ENCODE peak calls at places on chromosomes 2 and 18, in ten cellular contexts. One of them, this sample, is unnamed.

GRCh38 chr2:191857406-191857805 is 10.5 kb upstream of the CAVIN2 start:
- DNase-seq in activated CD8-positive, alpha-beta T cell treated with anti-CD3 and anti-CD28 coated beads, Interleukin-2, amount 10 ng/mL, durations not matched to agents 7 days and 5 days: no peak
- DNase-seq in anterior cingulate cortex: no peak
- DNase-seq in non-pigmented ciliary epithelial cell: no peak
- DNase-seq in GM23248: peak
- DNase-seq in Peyer's patch: no peak
- DNase-seq in H7: no peak
- DNase-seq in ecto neural progenitor cell: no peak
- DNase-seq in NCI-H1105 treated with DMSO at 0.1 percent for 48 hours: no peak
- DNase-seq in stimulated activated CD8-positive, alpha-beta memory T cell treated with anti-CD3 and anti-CD28 coated beads, Interleukin-7, amount 100 ng/mL, for 1 hour: no peak
- DNase-seq in this sample: peak

GRCh38 chr2:72980535-72981217 is 63.4 kb downstream of the EMX1 start:
- DNase-seq in ecto neural progenitor cell: no peak
- DNase-seq in anterior cingulate cortex: no peak
- DNase-seq in activated CD8-positive, alpha-beta T cell treated with anti-CD3 and anti-CD28 coated beads, Interleukin-2, amount 10 ng/mL, durations not matched to agents 7 days and 5 days: no peak
- DNase-seq in GM23248: peak
- DNase-seq in non-pigmented ciliary epithelial cell: no peak
- DNase-seq in stimulated activated CD8-positive, alpha-beta memory T cell treated with anti-CD3 and anti-CD28 coated beads, Interleukin-7, amount 100 ng/mL, for 1 hour: no peak
- DNase-seq in Peyer's patch: peak
- DNase-seq in H7: peak
- DNase-seq in NCI-H1105 treated with DMSO at 0.1 percent for 48 hours: no peak
- DNase-seq in this sample: peak

GRCh38 chr2:98769784-98770183 is 38.9 kb upstream of the MGAT4A start:
- DNase-seq in H7: peak
- DNase-seq in Peyer's patch: no peak
- DNase-seq in stimulated activated CD8-positive, alpha-beta memory T cell treated with anti-CD3 and anti-CD28 coated beads, Interleukin-7, amount 100 ng/mL, for 1 hour: no peak
- DNase-seq in activated CD8-positive, alpha-beta T cell treated with anti-CD3 and anti-CD28 coated beads, Interleukin-2, amount 10 ng/mL, durations not matched to agents 7 days and 5 days: peak
- DNase-seq in anterior cingulate cortex: no peak
- DNase-seq in NCI-H1105 treated with DMSO at 0.1 percent for 48 hours: peak
- DNase-seq in GM23248: no peak
- DNase-seq in ecto neural progenitor cell: no peak
- DNase-seq in non-pigmented ciliary epithelial cell: no peak
- DNase-seq in this sample: no peak

GRCh38 chr2:66702251-66702745 is 267.4 kb downstream of the MEIS1 start:
- DNase-seq in ecto neural progenitor cell: no peak
- DNase-seq in activated CD8-positive, alpha-beta T cell treated with anti-CD3 and anti-CD28 coated beads, Interleukin-2, amount 10 ng/mL, durations not matched to agents 7 days and 5 days: no peak
- DNase-seq in anterior cingulate cortex: no peak
- DNase-seq in stimulated activated CD8-positive, alpha-beta memory T cell treated with anti-CD3 and anti-CD28 coated beads, Interleukin-7, amount 100 ng/mL, for 1 hour: no peak
- DNase-seq in Peyer's patch: no peak
- DNase-seq in H7: no peak
- DNase-seq in GM23248: no peak
- DNase-seq in non-pigmented ciliary epithelial cell: no peak
- DNase-seq in NCI-H1105 treated with DMSO at 0.1 percent for 48 hours: no peak
- DNase-seq in this sample: no peak

GRCh38 chr2:43985359-43985758 is 10.4 kb downstream of the LRPPRC start:
- DNase-seq in anterior cingulate cortex: no peak
- DNase-seq in NCI-H1105 treated with DMSO at 0.1 percent for 48 hours: no peak
- DNase-seq in GM23248: no peak
- DNase-seq in H7: no peak
- DNase-seq in stimulated activated CD8-positive, alpha-beta memory T cell treated with anti-CD3 and anti-CD28 coated beads, Interleukin-7, amount 100 ng/mL, for 1 hour: no peak
- DNase-seq in ecto neural progenitor cell: no peak
- DNase-seq in Peyer's patch: no peak
- DNase-seq in activated CD8-positive, alpha-beta T cell treated with anti-CD3 and anti-CD28 coated beads, Interleukin-2, amount 10 ng/mL, durations not matched to agents 7 days and 5 days: no peak
- DNase-seq in non-pigmented ciliary epithelial cell: no peak
- DNase-seq in this sample: no peak

GRCh38 chr2:235268535-235268934 is 225.3 kb upstream of the AGAP1 start:
- DNase-seq in activated CD8-positive, alpha-beta T cell treated with anti-CD3 and anti-CD28 coated beads, Interleukin-2, amount 10 ng/mL, durations not matched to agents 7 days and 5 days: no peak
- DNase-seq in GM23248: peak
- DNase-seq in NCI-H1105 treated with DMSO at 0.1 percent for 48 hours: no peak
- DNase-seq in ecto neural progenitor cell: no peak
- DNase-seq in non-pigmented ciliary epithelial cell: peak
- DNase-seq in H7: no peak
- DNase-seq in stimulated activated CD8-positive, alpha-beta memory T cell treated with anti-CD3 and anti-CD28 coated beads, Interleukin-7, amount 100 ng/mL, for 1 hour: no peak
- DNase-seq in Peyer's patch: no peak
- DNase-seq in anterior cingulate cortex: no peak
- DNase-seq in this sample: no peak

GRCh38 chr2:84546551-84546950 is 30.3 kb downstream of the DNAH6 start:
- DNase-seq in stimulated activated CD8-positive, alpha-beta memory T cell treated with anti-CD3 and anti-CD28 coated beads, Interleukin-7, amount 100 ng/mL, for 1 hour: no peak
- DNase-seq in ecto neural progenitor cell: no peak
- DNase-seq in NCI-H1105 treated with DMSO at 0.1 percent for 48 hours: no peak
- DNase-seq in Peyer's patch: no peak
- DNase-seq in activated CD8-positive, alpha-beta T cell treated with anti-CD3 and anti-CD28 coated beads, Interleukin-2, amount 10 ng/mL, durations not matched to agents 7 days and 5 days: no peak
- DNase-seq in GM23248: no peak
- DNase-seq in anterior cingulate cortex: no peak
- DNase-seq in non-pigmented ciliary epithelial cell: no peak
- DNase-seq in H7: no peak
- DNase-seq in this sample: no peak

GRCh38 chr18:13289501-13290205 is 71.1 kb downstream of the LDLRAD4 start:
- DNase-seq in NCI-H1105 treated with DMSO at 0.1 percent for 48 hours: no peak
- DNase-seq in activated CD8-positive, alpha-beta T cell treated with anti-CD3 and anti-CD28 coated beads, Interleukin-2, amount 10 ng/mL, durations not matched to agents 7 days and 5 days: no peak
- DNase-seq in GM23248: peak
- DNase-seq in stimulated activated CD8-positive, alpha-beta memory T cell treated with anti-CD3 and anti-CD28 coated beads, Interleukin-7, amount 100 ng/mL, for 1 hour: no peak
- DNase-seq in anterior cingulate cortex: no peak
- DNase-seq in Peyer's patch: no peak
- DNase-seq in H7: peak
- DNase-seq in ecto neural progenitor cell: no peak
- DNase-seq in non-pigmented ciliary epithelial cell: no peak
- DNase-seq in this sample: no peak

GRCh38 chr18:2932247-2933181 is 80.4 kb downstream of the LPIN2 start:
- DNase-seq in activated CD8-positive, alpha-beta T cell treated with anti-CD3 and anti-CD28 coated beads, Interleukin-2, amount 10 ng/mL, durations not matched to agents 7 days and 5 days: peak
- DNase-seq in ecto neural progenitor cell: no peak
- DNase-seq in Peyer's patch: no peak
- DNase-seq in stimulated activated CD8-positive, alpha-beta memory T cell treated with anti-CD3 and anti-CD28 coated beads, Interleukin-7, amount 100 ng/mL, for 1 hour: no peak
- DNase-seq in GM23248: peak
- DNase-seq in H7: peak
- DNase-seq in NCI-H1105 treated with DMSO at 0.1 percent for 48 hours: peak
- DNase-seq in non-pigmented ciliary epithelial cell: no peak
- DNase-seq in anterior cingulate cortex: no peak
- DNase-seq in this sample: peak

GRCh38 chr2:8653485-8653884 is 28.4 kb upstream of the ID2 start:
- DNase-seq in NCI-H1105 treated with DMSO at 0.1 percent for 48 hours: no peak
- DNase-seq in anterior cingulate cortex: peak
- DNase-seq in stimulated activated CD8-positive, alpha-beta memory T cell treated with anti-CD3 and anti-CD28 coated beads, Interleukin-7, amount 100 ng/mL, for 1 hour: no peak
- DNase-seq in Peyer's patch: no peak
- DNase-seq in GM23248: no peak
- DNase-seq in non-pigmented ciliary epithelial cell: no peak
- DNase-seq in activated CD8-positive, alpha-beta T cell treated with anti-CD3 and anti-CD28 coated beads, Interleukin-2, amount 10 ng/mL, durations not matched to agents 7 days and 5 days: no peak
- DNase-seq in ecto neural progenitor cell: no peak
- DNase-seq in H7: no peak
- DNase-seq in this sample: no peak

GRCh38 chr2:197909377-197909776 is 105.0 kb downstream of the PLCL1 start:
- DNase-seq in anterior cingulate cortex: no peak
- DNase-seq in NCI-H1105 treated with DMSO at 0.1 percent for 48 hours: no peak
- DNase-seq in stimulated activated CD8-positive, alpha-beta memory T cell treated with anti-CD3 and anti-CD28 coated beads, Interleukin-7, amount 100 ng/mL, for 1 hour: no peak
- DNase-seq in ecto neural progenitor cell: no peak
- DNase-seq in activated CD8-positive, alpha-beta T cell treated with anti-CD3 and anti-CD28 coated beads, Interleukin-2, amount 10 ng/mL, durations not matched to agents 7 days and 5 days: no peak
- DNase-seq in GM23248: peak
- DNase-seq in Peyer's patch: no peak
- DNase-seq in non-pigmented ciliary epithelial cell: no peak
- DNase-seq in H7: no peak
- DNase-seq in this sample: no peak

GRCh38 chr2:220434365-220434764 is 806.9 kb downstream of the SLC4A3 start:
- DNase-seq in GM23248: peak
- DNase-seq in NCI-H1105 treated with DMSO at 0.1 percent for 48 hours: no peak
- DNase-seq in ecto neural progenitor cell: no peak
- DNase-seq in Peyer's patch: no peak
- DNase-seq in activated CD8-positive, alpha-beta T cell treated with anti-CD3 and anti-CD28 coated beads, Interleukin-2, amount 10 ng/mL, durations not matched to agents 7 days and 5 days: no peak
- DNase-seq in stimulated activated CD8-positive, alpha-beta memory T cell treated with anti-CD3 and anti-CD28 coated beads, Interleukin-7, amount 100 ng/mL, for 1 hour: no peak
- DNase-seq in non-pigmented ciliary epithelial cell: peak
- DNase-seq in anterior cingulate cortex: no peak
- DNase-seq in H7: no peak
- DNase-seq in this sample: peak

GRCh38 chr2:169351725-169352124 is 10.6 kb downstream of the LRP2 start:
- DNase-seq in activated CD8-positive, alpha-beta T cell treated with anti-CD3 and anti-CD28 coated beads, Interleukin-2, amount 10 ng/mL, durations not matched to agents 7 days and 5 days: no peak
- DNase-seq in ecto neural progenitor cell: no peak
- DNase-seq in GM23248: no peak
- DNase-seq in stimulated activated CD8-positive, alpha-beta memory T cell treated with anti-CD3 and anti-CD28 coated beads, Interleukin-7, amount 100 ng/mL, for 1 hour: no peak
- DNase-seq in non-pigmented ciliary epithelial cell: no peak
- DNase-seq in H7: no peak
- DNase-seq in Peyer's patch: no peak
- DNase-seq in NCI-H1105 treated with DMSO at 0.1 percent for 48 hours: no peak
- DNase-seq in anterior cingulate cortex: no peak
- DNase-seq in this sample: no peak

GRCh38 chr2:122515731-122516130 is 760.3 kb downstream of the TSN start:
- DNase-seq in non-pigmented ciliary epithelial cell: no peak
- DNase-seq in activated CD8-positive, alpha-beta T cell treated with anti-CD3 and anti-CD28 coated beads, Interleukin-2, amount 10 ng/mL, durations not matched to agents 7 days and 5 days: no peak
- DNase-seq in H7: no peak
- DNase-seq in GM23248: no peak
- DNase-seq in Peyer's patch: no peak
- DNase-seq in anterior cingulate cortex: no peak
- DNase-seq in NCI-H1105 treated with DMSO at 0.1 percent for 48 hours: no peak
- DNase-seq in ecto neural progenitor cell: no peak
- DNase-seq in stimulated activated CD8-positive, alpha-beta memory T cell treated with anti-CD3 and anti-CD28 coated beads, Interleukin-7, amount 100 ng/mL, for 1 hour: no peak
- DNase-seq in this sample: no peak

GRCh38 chr2:30768036-30768686 is 39.1 kb downstream of the CAPN13 start:
- DNase-seq in ecto neural progenitor cell: peak
- DNase-seq in activated CD8-positive, alpha-beta T cell treated with anti-CD3 and anti-CD28 coated beads, Interleukin-2, amount 10 ng/mL, durations not matched to agents 7 days and 5 days: no peak
- DNase-seq in NCI-H1105 treated with DMSO at 0.1 percent for 48 hours: no peak
- DNase-seq in anterior cingulate cortex: no peak
- DNase-seq in H7: no peak
- DNase-seq in GM23248: no peak
- DNase-seq in Peyer's patch: no peak
- DNase-seq in non-pigmented ciliary epithelial cell: no peak
- DNase-seq in stimulated activated CD8-positive, alpha-beta memory T cell treated with anti-CD3 and anti-CD28 coated beads, Interleukin-7, amount 100 ng/mL, for 1 hour: no peak
- DNase-seq in this sample: no peak

GRCh38 chr2:38315707-38316333 is 61.3 kb downstream of the ATL2 start:
- DNase-seq in stimulated activated CD8-positive, alpha-beta memory T cell treated with anti-CD3 and anti-CD28 coated beads, Interleukin-7, amount 100 ng/mL, for 1 hour: no peak
- DNase-seq in Peyer's patch: no peak
- DNase-seq in activated CD8-positive, alpha-beta T cell treated with anti-CD3 and anti-CD28 coated beads, Interleukin-2, amount 10 ng/mL, durations not matched to agents 7 days and 5 days: peak
- DNase-seq in NCI-H1105 treated with DMSO at 0.1 percent for 48 hours: peak
- DNase-seq in H7: peak
- DNase-seq in anterior cingulate cortex: no peak
- DNase-seq in non-pigmented ciliary epithelial cell: no peak
- DNase-seq in GM23248: peak
- DNase-seq in ecto neural progenitor cell: no peak
- DNase-seq in this sample: peak

GRCh38 chr18:40553029-40553428 is 1402.0 kb upstream of the PIK3C3 start:
- DNase-seq in Peyer's patch: no peak
- DNase-seq in H7: no peak
- DNase-seq in GM23248: no peak
- DNase-seq in NCI-H1105 treated with DMSO at 0.1 percent for 48 hours: no peak
- DNase-seq in anterior cingulate cortex: no peak
- DNase-seq in stimulated activated CD8-positive, alpha-beta memory T cell treated with anti-CD3 and anti-CD28 coated beads, Interleukin-7, amount 100 ng/mL, for 1 hour: no peak
- DNase-seq in ecto neural progenitor cell: no peak
- DNase-seq in activated CD8-positive, alpha-beta T cell treated with anti-CD3 and anti-CD28 coated beads, Interleukin-2, amount 10 ng/mL, durations not matched to agents 7 days and 5 days: no peak
- DNase-seq in non-pigmented ciliary epithelial cell: no peak
- DNase-seq in this sample: no peak

GRCh38 chr2:110116033-110116710 is 550 bp upstream of the MALL start:
- DNase-seq in NCI-H1105 treated with DMSO at 0.1 percent for 48 hours: no peak
- DNase-seq in H7: peak
- DNase-seq in ecto neural progenitor cell: peak
- DNase-seq in Peyer's patch: no peak
- DNase-seq in GM23248: peak
- DNase-seq in stimulated activated CD8-positive, alpha-beta memory T cell treated with anti-CD3 and anti-CD28 coated beads, Interleukin-7, amount 100 ng/mL, for 1 hour: no peak
- DNase-seq in anterior cingulate cortex: no peak
- DNase-seq in activated CD8-positive, alpha-beta T cell treated with anti-CD3 and anti-CD28 coated beads, Interleukin-2, amount 10 ng/mL, durations not matched to agents 7 days and 5 days: no peak
- DNase-seq in non-pigmented ciliary epithelial cell: no peak
- DNase-seq in this sample: no peak

GRCh38 chr2:53490659-53491058 is 276.9 kb upstream of the CHAC2 start:
- DNase-seq in ecto neural progenitor cell: peak
- DNase-seq in NCI-H1105 treated with DMSO at 0.1 percent for 48 hours: peak
- DNase-seq in activated CD8-positive, alpha-beta T cell treated with anti-CD3 and anti-CD28 coated beads, Interleukin-2, amount 10 ng/mL, durations not matched to agents 7 days and 5 days: no peak
- DNase-seq in anterior cingulate cortex: peak
- DNase-seq in GM23248: peak
- DNase-seq in non-pigmented ciliary epithelial cell: peak
- DNase-seq in H7: no peak
- DNase-seq in stimulated activated CD8-positive, alpha-beta memory T cell treated with anti-CD3 and anti-CD28 coated beads, Interleukin-7, amount 100 ng/mL, for 1 hour: no peak
- DNase-seq in Peyer's patch: no peak
- DNase-seq in this sample: no peak

GRCh38 chr2:158686166-158686792 is 108.8 kb upstream of the DAPL1 start:
- DNase-seq in H7: no peak
- DNase-seq in GM23248: peak
- DNase-seq in Peyer's patch: no peak
- DNase-seq in anterior cingulate cortex: peak
- DNase-seq in non-pigmented ciliary epithelial cell: no peak
- DNase-seq in stimulated activated CD8-positive, alpha-beta memory T cell treated with anti-CD3 and anti-CD28 coated beads, Interleukin-7, amount 100 ng/mL, for 1 hour: no peak
- DNase-seq in ecto neural progenitor cell: no peak
- DNase-seq in activated CD8-positive, alpha-beta T cell treated with anti-CD3 and anti-CD28 coated beads, Interleukin-2, amount 10 ng/mL, durations not matched to agents 7 days and 5 days: no peak
- DNase-seq in NCI-H1105 treated with DMSO at 0.1 percent for 48 hours: no peak
- DNase-seq in this sample: no peak

GRCh38 chr2:239245107-239245506 is 155.7 kb downstream of the HDAC4 start:
- DNase-seq in activated CD8-positive, alpha-beta T cell treated with anti-CD3 and anti-CD28 coated beads, Interleukin-2, amount 10 ng/mL, durations not matched to agents 7 days and 5 days: no peak
- DNase-seq in NCI-H1105 treated with DMSO at 0.1 percent for 48 hours: no peak
- DNase-seq in ecto neural progenitor cell: no peak
- DNase-seq in stimulated activated CD8-positive, alpha-beta memory T cell treated with anti-CD3 and anti-CD28 coated beads, Interleukin-7, amount 100 ng/mL, for 1 hour: no peak
- DNase-seq in anterior cingulate cortex: no peak
- DNase-seq in GM23248: no peak
- DNase-seq in Peyer's patch: no peak
- DNase-seq in H7: no peak
- DNase-seq in non-pigmented ciliary epithelial cell: no peak
- DNase-seq in this sample: no peak

GRCh38 chr2:241752689-241753276 is 18.4 kb downstream of the D2HGDH start:
- DNase-seq in GM23248: no peak
- DNase-seq in Peyer's patch: no peak
- DNase-seq in H7: no peak
- DNase-seq in stimulated activated CD8-positive, alpha-beta memory T cell treated with anti-CD3 and anti-CD28 coated beads, Interleukin-7, amount 100 ng/mL, for 1 hour: no peak
- DNase-seq in non-pigmented ciliary epithelial cell: no peak
- DNase-seq in ecto neural progenitor cell: no peak
- DNase-seq in anterior cingulate cortex: no peak
- DNase-seq in activated CD8-positive, alpha-beta T cell treated with anti-CD3 and anti-CD28 coated beads, Interleukin-2, amount 10 ng/mL, durations not matched to agents 7 days and 5 days: no peak
- DNase-seq in NCI-H1105 treated with DMSO at 0.1 percent for 48 hours: no peak
- DNase-seq in this sample: no peak

GRCh38 chr2:101264360-101264939 is 11.8 kb downstream of the CNOT11 start:
- DNase-seq in stimulated activated CD8-positive, alpha-beta memory T cell treated with anti-CD3 and anti-CD28 coated beads, Interleukin-7, amount 100 ng/mL, for 1 hour: no peak
- DNase-seq in H7: no peak
- DNase-seq in non-pigmented ciliary epithelial cell: no peak
- DNase-seq in NCI-H1105 treated with DMSO at 0.1 percent for 48 hours: no peak
- DNase-seq in anterior cingulate cortex: no peak
- DNase-seq in Peyer's patch: no peak
- DNase-seq in GM23248: no peak
- DNase-seq in activated CD8-positive, alpha-beta T cell treated with anti-CD3 and anti-CD28 coated beads, Interleukin-2, amount 10 ng/mL, durations not matched to agents 7 days and 5 days: no peak
- DNase-seq in ecto neural progenitor cell: no peak
- DNase-seq in this sample: no peak

GRCh38 chr2:74747411-74748080 is 86.4 kb upstream of the HK2 start:
- DNase-seq in ecto neural progenitor cell: no peak
- DNase-seq in anterior cingulate cortex: no peak
- DNase-seq in H7: no peak
- DNase-seq in Peyer's patch: no peak
- DNase-seq in GM23248: peak
- DNase-seq in NCI-H1105 treated with DMSO at 0.1 percent for 48 hours: no peak
- DNase-seq in activated CD8-positive, alpha-beta T cell treated with anti-CD3 and anti-CD28 coated beads, Interleukin-2, amount 10 ng/mL, durations not matched to agents 7 days and 5 days: no peak
- DNase-seq in stimulated activated CD8-positive, alpha-beta memory T cell treated with anti-CD3 and anti-CD28 coated beads, Interleukin-7, amount 100 ng/mL, for 1 hour: no peak
- DNase-seq in non-pigmented ciliary epithelial cell: no peak
- DNase-seq in this sample: peak

GRCh38 chr2:162118166-162119031 is 33.6 kb downstream of the GCG start:
- DNase-seq in activated CD8-positive, alpha-beta T cell treated with anti-CD3 and anti-CD28 coated beads, Interleukin-2, amount 10 ng/mL, durations not matched to agents 7 days and 5 days: no peak
- DNase-seq in anterior cingulate cortex: no peak
- DNase-seq in NCI-H1105 treated with DMSO at 0.1 percent for 48 hours: no peak
- DNase-seq in H7: no peak
- DNase-seq in ecto neural progenitor cell: no peak
- DNase-seq in non-pigmented ciliary epithelial cell: no peak
- DNase-seq in Peyer's patch: no peak
- DNase-seq in GM23248: peak
- DNase-seq in stimulated activated CD8-positive, alpha-beta memory T cell treated with anti-CD3 and anti-CD28 coated beads, Interleukin-7, amount 100 ng/mL, for 1 hour: no peak
- DNase-seq in this sample: peak

GRCh38 chr18:12307871-12308385 is at the start of gene TUBB6:
- DNase-seq in activated CD8-positive, alpha-beta T cell treated with anti-CD3 and anti-CD28 coated beads, Interleukin-2, amount 10 ng/mL, durations not matched to agents 7 days and 5 days: peak
- DNase-seq in anterior cingulate cortex: no peak
- DNase-seq in non-pigmented ciliary epithelial cell: no peak
- DNase-seq in stimulated activated CD8-positive, alpha-beta memory T cell treated with anti-CD3 and anti-CD28 coated beads, Interleukin-7, amount 100 ng/mL, for 1 hour: no peak
- DNase-seq in Peyer's patch: peak
- DNase-seq in ecto neural progenitor cell: no peak
- DNase-seq in H7: peak
- DNase-seq in NCI-H1105 treated with DMSO at 0.1 percent for 48 hours: no peak
- DNase-seq in GM23248: peak
- DNase-seq in this sample: peak

GRCh38 chr2:149365826-149366583 is 35.6 kb downstream of the LYPD6 start:
- DNase-seq in H7: no peak
- DNase-seq in anterior cingulate cortex: no peak
- DNase-seq in ecto neural progenitor cell: no peak
- DNase-seq in Peyer's patch: no peak
- DNase-seq in GM23248: peak
- DNase-seq in activated CD8-positive, alpha-beta T cell treated with anti-CD3 and anti-CD28 coated beads, Interleukin-2, amount 10 ng/mL, durations not matched to agents 7 days and 5 days: no peak
- DNase-seq in stimulated activated CD8-positive, alpha-beta memory T cell treated with anti-CD3 and anti-CD28 coated beads, Interleukin-7, amount 100 ng/mL, for 1 hour: no peak
- DNase-seq in NCI-H1105 treated with DMSO at 0.1 percent for 48 hours: peak
- DNase-seq in non-pigmented ciliary epithelial cell: peak
- DNase-seq in this sample: peak

GRCh38 chr2:46232860-46233259 is 64.3 kb upstream of the EPAS1 start:
- DNase-seq in non-pigmented ciliary epithelial cell: no peak
- DNase-seq in activated CD8-positive, alpha-beta T cell treated with anti-CD3 and anti-CD28 coated beads, Interleukin-2, amount 10 ng/mL, durations not matched to agents 7 days and 5 days: no peak
- DNase-seq in stimulated activated CD8-positive, alpha-beta memory T cell treated with anti-CD3 and anti-CD28 coated beads, Interleukin-7, amount 100 ng/mL, for 1 hour: no peak
- DNase-seq in NCI-H1105 treated with DMSO at 0.1 percent for 48 hours: no peak
- DNase-seq in GM23248: peak
- DNase-seq in ecto neural progenitor cell: no peak
- DNase-seq in anterior cingulate cortex: peak
- DNase-seq in H7: peak
- DNase-seq in Peyer's patch: no peak
- DNase-seq in this sample: no peak